ENCODE peak calls at places on chromosomes 3 and 15, in four cellular contexts. O, G, M and H are unnamed samples.

GRCh38 chr15:100740105-100740504 is 137.7 kb downstream of the ASB7 start:
- DNase-seq in G (no peak), M (no peak), O (no peak), H (peak; percentile 81)

GRCh38 chr3:82157952-82158351 is 396.5 kb upstream of the GBE1 start:
- DNase-seq in G (no peak), O (no peak), M (no peak), H (peak; percentile 18)

GRCh38 chr15:25655168-25655956 is 207.8 kb downstream of the ATP10A start:
- DNase-seq in M (peak; percentile 7), O (no peak), G (no peak), H (no peak)

GRCh38 chr3:10511809-10512494 is 6.6 kb upstream of the ATP2B2 start:
- DNase-seq in O (no peak), M (no peak), G (no peak), H (peak; percentile 35)

GRCh38 chr3:39531681-39532080 is 64.2 kb downstream of the MOBP start:
- DNase-seq in O (no peak), G (no peak), M (peak; percentile 49), H (peak; percentile 60)

GRCh38 chr3:8488436-8488835 is 13.2 kb upstream of the LMCD1 start:
- DNase-seq in O (no peak), G (no peak), M (no peak), H (no peak)

GRCh38 chr15:41804920-41805666 is 22.8 kb upstream of the JMJD7 start:
- DNase-seq in M (peak; percentile 74), O (no peak), G (no peak), H (no peak)

GRCh38 chr15:60130398-60130797 is 126.3 kb downstream of the FOXB1 start:
- DNase-seq in G (no peak), O (no peak), M (peak; percentile 25), H (no peak)

GRCh38 chr15:29942144-29942543 is 119.9 kb upstream of the TJP1 start:
- DNase-seq in M (peak; percentile 37), G (no peak), O (no peak), H (no peak)

GRCh38 chr3:146851665-146852064 is 246.5 kb upstream of the PLSCR5 start:
- DNase-seq in M (no peak), G (no peak), O (no peak), H (no peak)

GRCh38 chr3:50405249-50405648 is 45.9 kb upstream of the TMEM115 start:
- DNase-seq in M (peak; percentile 38), O (peak; percentile 84), G (peak; percentile 76), H (peak; percentile 11)

GRCh38 chr3:47645551-47645950 is 66.9 kb upstream of the CSPG5 start:
- DNase-seq in G (no peak), M (peak; percentile 45), O (no peak), H (no peak)

GRCh38 chr15:91168457-91168856 is 68.4 kb downstream of the SV2B start:
- DNase-seq in M (no peak), G (no peak), O (no peak), H (no peak)

GRCh38 chr3:105824129-105824528 is 44.7 kb downstream of the CBLB start:
- DNase-seq in M (no peak), O (no peak), G (no peak), H (no peak)
- H3K4me1 ChIP-seq in M (no peaks in the 10 kb centered on the region), O (no peaks in the 10 kb centered on the region), G (no peaks in the 10 kb centered on the region), H (peaks cover 3% of the 10 kb centered on the region)

GRCh38 chr3:536417-536813 is 339.9 kb downstream of the CHL1 start:
- DNase-seq in G (no peak), M (no peak), O (no peak), H (no peak)
- H3K4me3 ChIP-seq in G (peak overlapping the region; percentile 73), M (no peak overlapping the region), O (peak overlapping the region; percentile 23), H (peak overlapping the region; percentile 68)

GRCh38 chr3:157159037-157159761 is 748 bp downstream of the CCNL1 start:
- DNase-seq in M (peak; percentile 69), O (peak; percentile 79), G (peak; percentile 49), H (no peak)
- H2BK12ac ChIP-seq in M (no peak overlapping the region), O (no peak overlapping the region), G (no peak overlapping the region), H (peak overlapping the region; percentile 71)

GRCh38 chr15:78208341-78208844 is 26.0 kb downstream of the ACSBG1 start:
- DNase-seq in O (no peak), G (no peak), M (no peak), H (no peak)
- H3K4me1 ChIP-seq in O (no peaks in the 10 kb centered on the region), G (peaks cover 5% of the 10 kb centered on the region), M (peaks cover 25% of the 10 kb centered on the region), H (peaks cover 50% of the 10 kb centered on the region)

GRCh38 chr3:171270541-171270940 is 189.7 kb downstream of the TNIK start:
- DNase-seq in O (no peak), G (no peak), M (no peak), H (no peak)

GRCh38 chr3:171267089-171267488 is 193.1 kb downstream of the TNIK start:
- DNase-seq in M (no peak), O (no peak), G (no peak), H (no peak)

GRCh38 chr3:171268677-171269076 is 191.5 kb downstream of the TNIK start:
- DNase-seq in M (no peak), O (no peak), G (no peak), H (no peak)

GRCh38 chr3:171266034-171266805 is 194.0 kb downstream of the TNIK start:
- DNase-seq in G (no peak), O (no peak), M (peak; percentile 20), H (peak; percentile 34)

DNA sequence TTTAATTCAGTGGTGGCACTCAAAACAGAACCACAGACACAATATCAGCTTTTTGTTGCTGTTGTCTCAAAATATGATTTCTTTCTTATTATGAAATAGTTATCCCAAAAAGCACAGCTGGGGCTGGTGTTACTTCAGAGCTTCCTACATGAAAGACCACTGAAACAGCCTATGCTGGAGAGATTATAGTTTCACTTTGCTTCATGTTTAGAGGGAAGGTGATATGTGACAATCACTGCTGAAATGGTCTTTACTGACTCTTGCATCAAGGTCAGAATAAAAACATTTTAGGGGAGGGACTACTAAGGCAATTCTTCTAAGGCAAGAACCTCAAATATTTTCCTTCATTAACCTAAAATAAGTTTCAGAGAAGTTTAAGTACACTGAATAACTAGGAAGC is 190.6 kb downstream of the TNIK start:
- DNase-seq in M (no peak), O (no peak), G (no peak), H (peak; percentile 34)
- H3K4me3 ChIP-seq in M (no peak overlapping the region), O (no peak overlapping the region), G (no peak overlapping the region), H (no peak overlapping the region)